ENCODE peak calls at places on chromosomes 3 and 15, in seven cellular contexts. H, X, K, M, E, Z and Y are unnamed samples.

GRCh38 chr3:195446359-195446758 is 3.5 kb upstream of the ACAP2 start:
- DNase-seq in X (no peak), K (no peak), E (no peak), M (no peak), Z (no peak), H (no peak), Y (no peak)

GRCh38 chr3:190862209-190863118 is at the start of gene GMNC:
- DNase-seq in X (peak), E (no peak), H (peak), M (no peak), K (peak), Z (peak), Y (no peak)

GRCh38 chr15:67144609-67145306 is 79.4 kb downstream of the SMAD3 start:
- DNase-seq in X (no peak), E (no peak), K (no peak), M (no peak), Z (no peak), H (no peak), Y (no peak)

GRCh38 chr3:47664519-47664918 is 85.9 kb upstream of the CSPG5 start:
- DNase-seq in E (no peak), Z (no peak), X (peak), H (no peak), K (no peak), M (no peak), Y (no peak)

GRCh38 chr3:51729005-51729633 is 22.3 kb downstream of the GRM2 start:
- DNase-seq in H (no peak), E (no peak), X (no peak), K (no peak), M (no peak), Z (no peak), Y (no peak)

GRCh38 chr15:26661727-26662126 is 111.1 kb downstream of the GABRB3 start:
- DNase-seq in K (no peak), E (no peak), X (no peak), Z (no peak), H (no peak), M (no peak), Y (no peak)

GRCh38 chr15:77504310-77504709 is 83.6 kb downstream of the HMG20A start:
- DNase-seq in Z (no peak), K (no peak), E (no peak), X (no peak), H (no peak), M (no peak), Y (no peak)

GRCh38 chr15:40192942-40193341 is 32.1 kb downstream of the BUB1B start:
- DNase-seq in Z (no peak), X (no peak), M (no peak), K (no peak), H (no peak), E (no peak), Y (no peak)

GRCh38 chr3:130711885-130712284 is 34.7 kb downstream of the PIK3R4 start:
- DNase-seq in M (no peak), X (no peak), H (no peak), Z (no peak), K (no peak), E (no peak), Y (no peak)

GRCh38 chr3:173584093-173584833 is 186.7 kb downstream of the NLGN1 start:
- DNase-seq in K (peak), Z (no peak), X (no peak), E (no peak), H (peak), M (no peak), Y (no peak)

GRCh38 chr3:50192689-50193141 is 1.3 kb downstream of the GNAT1 start:
- DNase-seq in Z (peak), H (peak), K (peak), M (peak), X (peak), E (peak), Y (no peak)

GRCh38 chr15:101684384-101684783 is 32.2 kb upstream of the TM2D3 start:
- DNase-seq in H (no peak), X (peak), E (no peak), M (no peak), K (no peak), Z (no peak), Y (no peak)

GRCh38 chr3:197019535-197019934 is 10.1 kb downstream of the MELTF start:
- DNase-seq in Z (no peak), K (no peak), M (no peak), E (no peak), X (no peak), H (no peak), Y (no peak)

GRCh38 chr3:187430576-187430975 is 62.4 kb downstream of the RTP4 start:
- DNase-seq in X (no peak), E (no peak), K (no peak), H (no peak), Z (no peak), M (no peak), Y (no peak)

GRCh38 chr3:165855581-165855980 is 18.4 kb upstream of the BCHE start:
- DNase-seq in Z (no peak), H (no peak), K (no peak), X (no peak), M (no peak), E (no peak), Y (no peak)

GRCh38 chr15:66253643-66254363 is at the start of gene MEGF11:
- DNase-seq in M (no peak), H (peak), Z (no peak), K (no peak), X (peak), E (no peak), Y (no peak)

GRCh38 chr15:77235566-77235965 is 164.7 kb upstream of the TSPAN3 start:
- DNase-seq in K (no peak), X (no peak), M (no peak), Z (no peak), H (no peak), E (no peak), Y (no peak)

GRCh38 chr15:68413363-68414255 is 18.4 kb downstream of the ITGA11 start:
- DNase-seq in M (no peak), E (no peak), K (no peak), X (no peak), H (no peak), Z (peak), Y (no peak)

GRCh38 chr3:25380222-25380739 is 47.8 kb upstream of the RARB start:
- DNase-seq in E (no peak), X (no peak), K (no peak), M (no peak), Z (no peak), H (no peak), Y (no peak)

GRCh38 chr3:14583543-14584091 is 43.5 kb upstream of the GRIP2 start:
- DNase-seq in M (no peak), H (no peak), Z (no peak), K (no peak), X (no peak), E (no peak), Y (no peak)

GRCh38 chr3:5140230-5140621 is 18.1 kb downstream of the ARL8B start:
- DNase-seq in H (no peak), Z (no peak), M (no peak), E (no peak), K (no peak), X (no peak), Y (no peak)